ENCODE peak calls at places on chromosome 12, in ten cellular contexts. A is astrocyte of the spinal cord; W is T-helper 1 cell; G is A549; E is left lung; H is AG09309; N is GM03348; I is germinal center; R is mesendoderm; U is activated CD8-positive, alpha-beta T cell treated with anti-CD3 and anti-CD28 coated beads, Interleukin-2, amount 10 ng/mL, durations not matched to agents 7 days and 5 days. S is an unnamed sample.

GRCh38 chr12:5213990-5214389 is 170.3 kb downstream of the KCNA5 start:
- DNase-seq in U (no peak), A (no peak), H (no peak), G (no peak), N (no peak), E (no peak), W (no peak), I (no peak), R (no peak), S (no peak)

GRCh38 chr12:100199347-100200136 is 1.1 kb upstream of the ACTR6 start:
- DNase-seq in G (peak), H (no peak), N (peak), R (peak), U (peak), A (peak), E (peak), W (peak), I (peak), S (peak)

GRCh38 chr12:65875635-65876034 is 51.4 kb downstream of the HMGA2 start:
- DNase-seq in I (no peak), N (peak), R (no peak), W (no peak), G (no peak), E (no peak), A (peak), U (no peak), H (no peak), S (peak)

GRCh38 chr12:121345151-121345810 is 6.9 kb downstream of the ANAPC5 start:
- DNase-seq in W (no peak), R (no peak), G (no peak), U (no peak), A (no peak), E (no peak), N (no peak), I (no peak), H (no peak), S (peak)

GRCh38 chr12:68294246-68294645 is 37.9 kb downstream of the MDM1 start:
- DNase-seq in H (no peak), E (no peak), G (no peak), N (no peak), U (no peak), W (no peak), R (no peak), A (no peak), I (no peak), S (peak)

GRCh38 chr12:10136637-10137205 is 6.7 kb upstream of the CLEC7A start:
- DNase-seq in A (no peak), W (no peak), R (no peak), H (no peak), U (no peak), E (no peak), G (no peak), I (no peak), N (no peak), S (no peak)

GRCh38 chr12:71415336-71416231 is 24.0 kb upstream of the LGR5 start:
- DNase-seq in N (peak), I (peak), E (no peak), H (no peak), A (peak), R (peak), G (peak), U (peak), W (no peak), S (peak)

GRCh38 chr12:8037046-8037663 is 4.6 kb downstream of the FOXJ2 start:
- DNase-seq in H (no peak), A (no peak), I (peak), U (no peak), G (no peak), N (no peak), W (no peak), E (no peak), R (no peak), S (no peak)

GRCh38 chr12:132600048-132601032 is 10.0 kb downstream of the LRCOL1 start:
- DNase-seq in W (no peak), R (peak), E (peak), A (peak), G (peak), I (no peak), H (no peak), N (peak), U (peak), S (peak)